ENCODE peak calls at places on chromosomes 16 and 17, in seven cellular contexts. V is AG09309; T is tibial nerve; Z is fibroblast of mammary gland; G is kidney; J is CD4-positive, alpha-beta memory T cell; U is cardiac muscle cell. C is an unnamed sample.

GRCh38 chr17:933168-934083 is 46.1 kb downstream of the NXN start:
- DNase-seq in G (no peak), U (peak), J (no peak), V (peak), Z (peak), T (no peak), C (no peak)

GRCh38 chr17:2691965-2692780 is 19.4 kb downstream of the CLUH start:
- DNase-seq in V (no peak), Z (no peak), J (no peak), U (no peak), G (peak), T (no peak), C (no peak)

GRCh38 chr17:75130632-75131277 is 787 bp downstream of the NT5C start:
- DNase-seq in Z (peak), V (no peak), T (no peak), J (no peak), G (peak), U (peak), C (peak)

GRCh38 chr16:79217375-79218011 is 383.0 kb downstream of the MAF start:
- DNase-seq in V (no peak), U (no peak), T (no peak), Z (no peak), G (no peak), J (peak), C (no peak)

GRCh38 chr17:41486809-41487530 is 2.7 kb downstream of the KRT36 start:
- DNase-seq in U (no peak), G (no peak), J (no peak), V (no peak), T (no peak), Z (no peak), C (peak)

GRCh38 chr17:35390156-35390555 is 16.7 kb upstream of the SLFN11 start:
- DNase-seq in G (no peak), T (no peak), U (no peak), J (no peak), Z (no peak), V (no peak), C (no peak)

GRCh38 chr17:44465897-44466296 is 37.3 kb downstream of the GPATCH8 start:
- DNase-seq in V (no peak), U (no peak), Z (no peak), G (no peak), J (no peak), T (no peak), C (no peak)

GRCh38 chr17:74386397-74386796 is 19.1 kb downstream of the GPR142 start:
- DNase-seq in V (no peak), T (no peak), J (no peak), U (peak), Z (peak), G (no peak), C (no peak)

GRCh38 chr16:53754938-53755910 is 51.3 kb downstream of the FTO start:
- DNase-seq in J (no peak), Z (peak), G (peak), T (no peak), U (peak), V (no peak), C (no peak)

GRCh38 chr16:59148312-59148711 is 414.2 kb upstream of the GOT2 start:
- DNase-seq in T (no peak), V (no peak), U (no peak), J (no peak), Z (no peak), G (no peak), C (no peak)

GRCh38 chr17:66416207-66416940 is 114.0 kb downstream of the PRKCA start:
- DNase-seq in V (no peak), U (no peak), G (no peak), T (no peak), J (no peak), Z (no peak), C (no peak)

GRCh38 chr16:56032072-56032471 is 156.9 kb upstream of the CES5A start:
- DNase-seq in G (no peak), V (no peak), Z (no peak), J (no peak), T (no peak), U (no peak), C (no peak)

GRCh38 chr17:81429353-81429774 is 34.1 kb downstream of the BAHCC1 start:
- DNase-seq in J (no peak), T (peak), G (peak), V (no peak), U (peak), Z (peak), C (no peak)

GRCh38 chr17:42908872-42909700 is 8.5 kb downstream of the G6PC1 start:
- DNase-seq in Z (no peak), V (no peak), U (no peak), T (no peak), J (no peak), G (no peak), C (no peak)

GRCh38 chr17:82380860-82381702 is 9.5 kb downstream of the UTS2R start:
- DNase-seq in G (no peak), Z (peak), T (no peak), U (peak), J (no peak), V (no peak), C (no peak)

GRCh38 chr16:85394511-85395206 is 218.5 kb upstream of the GSE1 start:
- DNase-seq in J (no peak), G (peak), Z (no peak), V (no peak), U (no peak), T (peak), C (no peak)

GRCh38 chr17:16477666-16478065 is 14.3 kb downstream of the LRRC75A start:
- DNase-seq in T (no peak), J (no peak), Z (no peak), V (no peak), U (no peak), G (no peak), C (no peak)

GRCh38 chr16:85520853-85521736 is 92.0 kb upstream of the GSE1 start:
- DNase-seq in Z (no peak), V (no peak), G (peak), J (no peak), U (no peak), T (no peak), C (no peak)

GRCh38 chr17:59651346-59651745 is 31.7 kb downstream of the CLTC start:
- DNase-seq in T (no peak), G (no peak), J (peak), V (no peak), U (peak), Z (peak), C (no peak)

GRCh38 chr17:59074494-59074893 is 32.2 kb downstream of the TRIM37 start:
- DNase-seq in G (no peak), J (no peak), Z (peak), T (no peak), V (peak), U (peak), C (no peak)

GRCh38 chr17:27384261-27384701 is 72.0 kb upstream of the KSR1 start:
- DNase-seq in Z (peak), V (peak), J (no peak), G (no peak), U (peak), T (no peak), C (peak)

GRCh38 chr16:998615-999014 is 17.0 kb downstream of the SOX8 start:
- DNase-seq in T (no peak), G (no peak), U (no peak), J (no peak), V (no peak), Z (no peak), C (no peak)

GRCh38 chr16:998211-998610 is 16.6 kb downstream of the SOX8 start:
- DNase-seq in U (no peak), J (no peak), Z (no peak), V (no peak), T (no peak), G (no peak), C (no peak)

GRCh38 chr16:996672-997071 is 15.1 kb downstream of the SOX8 start:
- DNase-seq in Z (no peak), U (no peak), J (peak), V (no peak), T (no peak), G (no peak), C (no peak)

GRCh38 chr16:995783-996182 is 14.2 kb downstream of the SOX8 start:
- DNase-seq in V (no peak), J (no peak), U (no peak), G (no peak), Z (no peak), T (no peak), C (no peak)

DNA sequence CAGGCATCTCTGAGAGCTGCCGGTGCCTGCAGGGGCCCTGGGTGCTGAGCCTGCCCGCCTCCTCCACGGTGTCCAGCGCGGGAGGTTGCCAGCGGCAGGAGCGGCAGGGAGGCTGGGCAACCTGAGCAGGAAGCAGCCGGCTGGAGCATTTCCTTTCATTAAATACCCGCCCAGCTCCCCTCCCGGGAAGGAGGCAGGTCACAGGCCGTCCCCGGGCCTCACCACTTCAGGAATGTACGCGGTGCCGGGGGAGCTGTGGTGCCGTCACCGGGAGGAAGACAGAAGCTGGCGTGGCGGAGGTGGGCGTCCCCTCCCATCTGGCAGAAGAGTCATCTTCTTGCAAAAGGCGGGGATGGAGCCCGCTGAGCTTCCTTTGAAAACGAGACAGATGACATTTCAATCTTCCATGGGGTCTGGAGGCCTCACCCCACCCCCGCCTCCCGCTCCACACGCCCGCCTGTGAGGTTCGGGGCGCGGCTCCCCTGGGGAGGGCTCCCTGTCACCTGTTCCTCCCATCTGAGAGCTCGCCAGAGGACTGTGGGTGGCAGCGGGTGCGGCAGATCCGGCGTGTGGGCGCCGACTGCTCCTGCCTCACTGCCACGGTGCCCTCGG is 16.0 kb downstream of the SOX8 start:
- DNase-seq in Z (peak), U (peak), T (no peak), J (peak), G (peak), V (no peak), C (no peak)
- H3K4me3 ChIP-seq in Z (no peak), U (no peak), T (no peak), J (peak), G (no peak), V (no peak), C (no peak)

GRCh38 chr16:89921131-89921698 is 1.9 kb upstream of the TUBB3 start:
- DNase-seq in Z (no peak), J (no peak), U (no peak), G (peak), T (no peak), V (no peak), C (no peak)
- H3K4me3 ChIP-seq in Z (peak), J (no peak), U (no peak), G (no peak), T (no peak), V (no peak), C (no peak)

GRCh38 chr17:79027274-79027924 is 3.4 kb downstream of the C1QTNF1 start:
- DNase-seq in J (no peak), G (peak), Z (no peak), T (peak), V (no peak), U (no peak), C (no peak)
- H3K4me3 ChIP-seq in J (no peak), G (no peak), Z (no peak), T (no peak), V (no peak), U (no peak), C (no peak)

GRCh38 chr16:87604572-87605135 is 2.3 kb downstream of the JPH3 start:
- DNase-seq in U (no peak), G (peak), V (no peak), Z (no peak), T (no peak), J (no peak), C (no peak)
- H3K4me3 ChIP-seq in U (no peak), G (no peak), V (no peak), Z (no peak), T (no peak), J (no peak), C (no peak)

DNA sequence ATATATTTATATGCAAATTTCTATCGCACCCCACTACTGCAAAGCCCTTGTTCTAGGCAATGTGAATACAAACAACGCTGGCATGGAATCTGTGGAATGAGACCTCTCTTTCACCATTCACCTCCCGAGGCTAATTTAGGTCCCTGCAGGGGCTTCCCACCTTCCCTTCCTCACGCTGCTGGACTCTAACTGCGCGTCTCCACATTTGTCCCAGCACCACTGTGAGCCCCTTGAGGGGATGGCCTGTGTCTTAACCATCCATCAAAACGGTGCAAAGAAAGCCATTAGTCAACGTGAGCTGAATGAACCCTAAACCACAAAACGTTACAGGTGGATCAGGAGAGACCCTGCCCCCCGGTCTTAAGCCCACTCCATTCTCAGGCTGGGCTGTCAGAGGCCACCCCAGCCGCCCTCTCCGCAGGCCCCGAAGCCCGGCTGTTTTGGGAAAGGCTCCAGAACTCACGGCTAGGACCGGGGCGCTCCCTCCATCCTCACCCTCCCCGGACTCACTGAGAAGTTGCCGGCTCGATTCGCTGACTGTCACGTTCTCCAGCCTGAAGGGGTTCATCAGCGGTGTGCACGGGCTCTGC is 1.5 kb downstream of the TMEM114 start:
- DNase-seq in G (no peak), U (no peak), T (no peak), J (no peak), Z (no peak), V (no peak), C (no peak)
- H3K4me3 ChIP-seq in G (no peak), U (peak), T (no peak), J (no peak), Z (no peak), V (no peak), C (no peak)

DNA sequence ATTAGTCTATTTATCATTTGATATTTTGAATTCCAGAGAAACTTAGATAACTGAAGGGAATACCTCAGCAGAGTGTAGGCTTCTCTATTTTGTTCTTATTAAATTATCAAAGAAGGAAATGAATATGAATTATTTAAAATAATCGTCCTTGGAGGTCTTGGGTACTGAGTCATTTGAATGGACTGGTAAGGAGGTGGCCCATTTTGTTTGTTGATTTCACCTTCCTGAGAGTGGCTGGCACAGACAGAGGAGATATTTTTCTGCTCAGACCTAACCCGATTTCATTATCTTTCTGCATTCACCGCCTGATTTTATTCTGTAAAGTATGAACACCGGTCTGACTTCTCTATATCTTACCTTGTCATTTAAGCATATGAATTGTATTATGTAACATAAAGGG is 88.0 kb downstream of the USP22 start:
- DNase-seq in Z (no peak), G (no peak), T (no peak), V (no peak), J (no peak), U (no peak), C (no peak)
- H3K4me3 ChIP-seq in Z (no peak), G (no peak), T (no peak), V (no peak), J (no peak), U (no peak), C (no peak)

DNA sequence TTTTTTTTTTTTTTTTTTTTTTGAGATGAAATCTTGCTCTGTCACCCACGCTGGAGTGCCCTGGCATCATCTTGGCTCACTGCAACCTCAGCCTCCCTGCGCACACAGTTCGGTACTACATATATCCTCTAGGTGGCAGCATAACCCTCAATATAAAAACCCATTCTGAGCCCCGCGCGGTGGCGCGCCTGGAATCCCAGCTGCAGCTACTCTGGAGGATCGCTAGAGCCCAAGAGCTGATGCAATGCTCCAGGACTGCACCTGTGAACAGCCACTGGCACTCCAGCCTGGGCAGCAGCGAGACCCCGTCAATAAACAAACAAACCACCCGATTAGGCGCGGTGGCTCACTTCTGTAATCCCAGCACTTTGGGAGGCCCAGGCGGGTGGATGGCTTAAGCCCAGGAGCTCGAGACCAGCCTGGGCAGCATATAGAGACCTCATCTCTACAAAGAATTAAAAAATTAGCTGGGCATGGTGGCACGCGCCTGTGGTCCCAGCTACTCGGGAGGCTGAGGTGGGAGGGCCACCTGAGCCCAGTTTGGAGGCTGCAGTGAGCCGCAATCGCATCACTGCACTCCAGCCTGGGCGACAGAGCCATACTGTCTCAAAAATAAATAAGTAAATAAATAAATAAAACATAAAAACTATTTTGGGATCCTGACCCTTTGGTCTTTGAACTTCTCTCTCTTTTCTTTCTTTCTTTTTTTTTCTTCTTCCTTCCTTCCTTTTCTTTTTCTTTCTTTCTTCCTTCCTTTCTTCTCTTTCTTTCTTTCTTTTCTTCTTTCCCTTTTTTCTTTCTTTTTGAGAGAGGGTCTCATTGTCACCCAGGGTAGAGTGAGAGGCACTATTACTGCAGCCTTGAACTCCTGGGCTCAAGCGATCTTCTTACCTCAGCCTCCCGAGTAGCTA is 15.4 kb upstream of the AKAP10 start:
- DNase-seq in G (peak), U (peak), J (peak), T (peak), Z (peak), V (peak), C (peak)
- H3K4me3 ChIP-seq in G (no peak), U (no peak), J (no peak), T (no peak), Z (no peak), V (peak), C (no peak)

GRCh38 chr16:10938844-10939648 is 3.2 kb downstream of the DEXI start:
- DNase-seq in G (no peak), T (no peak), J (no peak), V (no peak), U (no peak), Z (no peak), C (no peak)
- H3K4me3 ChIP-seq in G (peak), T (no peak), J (no peak), V (no peak), U (no peak), Z (peak), C (peak)

GRCh38 chr16:6704306-6704705 is 628.3 kb upstream of the RBFOX1 start:
- DNase-seq in V (no peak), Z (no peak), G (no peak), U (no peak), J (no peak), T (no peak), C (no peak)
- H3K4me3 ChIP-seq in V (no peak), Z (no peak), G (no peak), U (no peak), J (no peak), T (no peak), C (no peak)

DNA sequence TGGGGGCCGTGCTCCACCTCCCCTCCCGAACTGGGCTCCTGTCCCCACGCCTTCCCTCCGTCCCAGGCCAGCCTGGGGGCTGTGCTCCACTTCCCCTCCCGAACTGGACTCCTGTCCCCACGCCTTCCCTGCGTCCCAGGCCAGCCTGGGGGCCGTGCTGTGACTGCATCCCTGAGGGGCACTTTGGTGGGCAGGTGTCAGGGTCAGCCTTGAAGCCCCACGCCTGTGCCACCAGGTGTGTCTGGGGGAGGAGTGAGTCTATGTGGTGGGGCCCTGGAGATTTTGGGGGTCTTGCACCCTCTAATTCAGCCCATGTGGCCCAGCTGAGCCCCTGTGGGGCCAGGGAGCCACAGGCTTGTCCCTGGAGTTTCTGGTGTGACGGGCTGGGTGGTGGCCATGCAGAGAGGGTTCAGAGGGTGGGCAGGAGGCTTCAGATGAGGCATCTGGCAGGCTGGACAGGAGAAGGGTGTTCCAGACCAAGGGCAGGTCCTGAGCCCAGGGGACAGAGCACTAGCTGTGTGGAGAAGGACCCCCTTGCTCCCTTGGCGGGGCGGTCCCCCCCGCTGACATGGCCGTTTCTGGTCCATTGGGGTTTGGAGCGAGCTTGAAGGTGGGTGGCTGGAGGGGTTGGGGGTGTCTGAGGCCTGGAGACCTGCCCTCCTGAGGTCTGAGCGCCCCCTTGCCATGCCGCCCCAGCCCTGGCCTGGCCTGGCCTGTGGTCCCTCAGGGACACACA is 8.2 kb downstream of the NHERF2 start:
- DNase-seq in G (peak), V (no peak), T (no peak), U (no peak), Z (no peak), J (no peak), C (no peak)
- H3K4me3 ChIP-seq in G (peak), V (peak), T (no peak), U (no peak), Z (no peak), J (no peak), C (no peak)

C was measured in GM12865.